ENCODE peak calls at places on chromosomes 13 and 19, in seven cellular contexts. One of them, this sample, is unnamed.

GRCh38 chr13:112586334-112586733 is 1.6 kb downstream of the TUBGCP3 start:
- DNase-seq in fibroblast of lung: no peak
- DNase-seq in CD8-positive, alpha-beta T cell: no peak
- DNase-seq in AG10803: no peak
- DNase-seq in omental fat pad: no peak
- DNase-seq in left lung: no peak
- DNase-seq in epithelial cell of esophagus: no peak
- DNase-seq in this sample: no peak

GRCh38 chr13:110307697-110308376 is 753 bp downstream of the COL4A2 start:
- DNase-seq in fibroblast of lung: peak; percentile 59
- DNase-seq in epithelial cell of esophagus: peak; percentile 44
- DNase-seq in CD8-positive, alpha-beta T cell: no peak
- DNase-seq in omental fat pad: no peak
- DNase-seq in AG10803: peak; percentile 56
- DNase-seq in left lung: peak; percentile 71
- DNase-seq in this sample: no peak

GRCh38 chr19:51007488-51007887 is 6.1 kb upstream of the KLK8 start:
- DNase-seq in AG10803: no peak
- DNase-seq in epithelial cell of esophagus: no peak
- DNase-seq in fibroblast of lung: no peak
- DNase-seq in omental fat pad: no peak
- DNase-seq in CD8-positive, alpha-beta T cell: no peak
- DNase-seq in left lung: no peak
- DNase-seq in this sample: no peak

GRCh38 chr13:65932013-65932412 is 1298.1 kb downstream of the PCDH9 start:
- DNase-seq in AG10803: no peak
- DNase-seq in fibroblast of lung: no peak
- DNase-seq in omental fat pad: no peak
- DNase-seq in left lung: no peak
- DNase-seq in CD8-positive, alpha-beta T cell: no peak
- DNase-seq in epithelial cell of esophagus: no peak
- DNase-seq in this sample: no peak

GRCh38 chr13:101520672-101521071 is 68.2 kb downstream of the ITGBL1 start:
- DNase-seq in omental fat pad: no peak
- DNase-seq in CD8-positive, alpha-beta T cell: peak; percentile 22
- DNase-seq in fibroblast of lung: peak; percentile 68
- DNase-seq in epithelial cell of esophagus: peak; percentile 58
- DNase-seq in left lung: no peak
- DNase-seq in AG10803: peak; percentile 87
- DNase-seq in this sample: no peak

GRCh38 chr13:50732712-50733111 is 110.8 kb downstream of the DLEU7 start:
- DNase-seq in AG10803: peak; percentile 86
- DNase-seq in left lung: no peak
- DNase-seq in omental fat pad: no peak
- DNase-seq in fibroblast of lung: peak; percentile 35
- DNase-seq in CD8-positive, alpha-beta T cell: no peak
- DNase-seq in epithelial cell of esophagus: peak; percentile 92
- DNase-seq in this sample: no peak

GRCh38 chr13:51453959-51454703 is 1.3 kb upstream of the INTS6 start:
- DNase-seq in fibroblast of lung: no peak
- DNase-seq in omental fat pad: no peak
- DNase-seq in CD8-positive, alpha-beta T cell: no peak
- DNase-seq in AG10803: peak; percentile 8
- DNase-seq in epithelial cell of esophagus: peak; percentile 30
- DNase-seq in left lung: no peak
- DNase-seq in this sample: no peak

GRCh38 chr13:29936051-29936813 is 85.8 kb upstream of the UBL3 start:
- DNase-seq in fibroblast of lung: no peak
- DNase-seq in epithelial cell of esophagus: no peak
- DNase-seq in omental fat pad: no peak
- DNase-seq in AG10803: no peak
- DNase-seq in left lung: no peak
- DNase-seq in CD8-positive, alpha-beta T cell: no peak
- DNase-seq in this sample: no peak

GRCh38 chr13:25541434-25542123 is 169.8 kb downstream of the ATP8A2 start:
- DNase-seq in AG10803: no peak
- DNase-seq in epithelial cell of esophagus: no peak
- DNase-seq in CD8-positive, alpha-beta T cell: no peak
- DNase-seq in omental fat pad: no peak
- DNase-seq in fibroblast of lung: no peak
- DNase-seq in left lung: no peak
- DNase-seq in this sample: no peak

GRCh38 chr13:112510002-112510780 is 77.8 kb downstream of the TUBGCP3 start:
- DNase-seq in fibroblast of lung: peak; percentile 76
- DNase-seq in omental fat pad: no peak
- DNase-seq in left lung: no peak
- DNase-seq in epithelial cell of esophagus: peak; percentile 68
- DNase-seq in AG10803: peak; percentile 78
- DNase-seq in CD8-positive, alpha-beta T cell: no peak
- DNase-seq in this sample: peak; percentile 40

DNA sequence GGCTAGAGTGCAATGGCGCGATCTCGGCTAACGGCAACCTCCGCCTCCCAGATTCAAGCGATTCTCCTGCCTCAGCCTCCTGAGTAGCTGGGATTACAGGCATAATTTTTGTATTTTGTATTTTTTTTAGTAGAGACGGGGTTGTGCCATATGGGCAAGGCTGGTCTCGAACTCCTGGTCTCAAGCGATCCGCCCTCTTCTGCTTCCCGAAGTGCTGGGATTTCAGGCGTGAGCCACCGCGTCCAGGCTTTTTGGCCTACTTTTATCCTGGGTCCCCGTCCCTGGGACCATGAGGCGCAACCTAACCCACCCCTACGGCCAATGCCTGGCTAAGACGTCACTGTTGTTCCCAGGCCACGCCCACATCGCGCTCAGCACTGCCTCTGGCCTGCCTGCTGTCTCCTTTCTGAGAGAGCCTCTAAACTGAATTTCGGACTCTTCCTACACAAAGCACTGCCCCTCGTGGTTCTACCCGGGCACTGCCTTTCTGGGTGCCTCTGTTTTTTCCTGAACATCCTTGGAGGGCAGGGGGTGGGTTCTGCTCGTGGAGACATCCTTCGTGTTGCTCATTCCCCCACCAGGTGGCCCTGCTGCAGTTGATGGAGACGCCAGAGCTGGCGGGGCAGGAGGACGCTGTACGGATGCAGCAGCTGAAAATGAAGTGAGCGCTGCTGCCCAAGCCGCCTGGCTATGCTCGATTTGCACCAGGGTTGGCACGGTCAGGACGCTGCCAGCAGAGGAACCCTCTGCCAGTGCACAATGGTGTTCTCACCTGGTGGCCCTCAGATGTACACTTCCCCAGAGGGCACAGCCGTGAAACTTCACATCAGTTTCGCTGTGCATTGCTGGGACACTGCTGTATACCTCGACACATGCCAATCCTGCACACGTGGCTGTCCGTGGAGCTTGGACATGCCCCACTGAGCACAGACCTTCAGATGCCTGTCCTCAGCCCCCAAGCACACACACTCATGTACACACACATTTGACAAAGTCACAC is 2.0 kb downstream of the REX1BD start:
- DNase-seq in omental fat pad: no peak
- DNase-seq in fibroblast of lung: peak; percentile 47
- DNase-seq in left lung: peak; percentile 10
- DNase-seq in CD8-positive, alpha-beta T cell: peak; percentile 57
- DNase-seq in AG10803: peak; percentile 18
- DNase-seq in epithelial cell of esophagus: peak; percentile 90
- DNase-seq in this sample: peak; percentile 73
- TF ChIP-seq CTCF in omental fat pad: no peak
- TF ChIP-seq CTCF in fibroblast of lung: peak; percentile 36
- TF ChIP-seq CTCF in left lung: no peak
- TF ChIP-seq CTCF in CD8-positive, alpha-beta T cell: no peak
- TF ChIP-seq CTCF in AG10803: peak; percentile 19
- TF ChIP-seq CTCF in epithelial cell of esophagus: peak; percentile 63
- TF ChIP-seq CTCF in this sample: peak; percentile 2

DNA sequence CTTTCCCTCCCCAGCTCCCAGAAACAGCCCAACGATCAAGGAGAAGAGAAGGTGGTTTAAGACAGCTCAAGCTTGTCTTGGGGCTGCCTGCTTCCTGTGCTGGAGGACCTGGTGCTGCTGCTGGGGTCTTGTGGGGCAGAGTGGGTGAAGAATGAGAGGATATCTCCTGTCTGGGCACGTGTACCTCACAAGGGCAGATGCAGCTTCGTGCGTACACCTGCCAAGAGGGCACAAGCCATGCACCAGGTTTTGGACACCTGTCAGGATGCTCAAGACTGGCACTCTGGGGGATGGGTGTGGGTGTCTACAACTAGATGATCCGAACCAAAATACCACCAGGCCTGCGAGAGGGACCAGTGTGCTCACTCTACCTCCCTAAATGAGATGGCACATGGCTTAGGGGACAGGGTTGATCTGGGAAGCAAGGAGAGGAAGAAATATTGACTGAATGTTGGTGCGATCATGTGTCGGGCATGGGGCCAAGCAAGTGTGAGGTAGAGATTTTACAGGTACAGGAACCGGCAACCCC is 2.2 kb downstream of the CBY2 start:
- DNase-seq in CD8-positive, alpha-beta T cell: no peak
- DNase-seq in epithelial cell of esophagus: no peak
- DNase-seq in left lung: no peak
- DNase-seq in AG10803: no peak
- DNase-seq in omental fat pad: no peak
- DNase-seq in fibroblast of lung: no peak
- DNase-seq in this sample: no peak
- TF ChIP-seq CTCF in CD8-positive, alpha-beta T cell: no peak
- TF ChIP-seq CTCF in epithelial cell of esophagus: no peak
- TF ChIP-seq CTCF in left lung: no peak
- TF ChIP-seq CTCF in AG10803: no peak
- TF ChIP-seq CTCF in omental fat pad: no peak
- TF ChIP-seq CTCF in fibroblast of lung: no peak
- TF ChIP-seq CTCF in this sample: no peak

GRCh38 chr13:20230913-20231838 is 943 bp downstream of the GJB6 start:
- DNase-seq in epithelial cell of esophagus: no peak
- DNase-seq in left lung: no peak
- DNase-seq in CD8-positive, alpha-beta T cell: no peak
- DNase-seq in fibroblast of lung: no peak
- DNase-seq in AG10803: no peak
- DNase-seq in omental fat pad: no peak
- DNase-seq in this sample: no peak

GRCh38 chr13:20232556-20233277 is 598 bp upstream of the GJB6 start:
- DNase-seq in CD8-positive, alpha-beta T cell: no peak
- DNase-seq in fibroblast of lung: no peak
- DNase-seq in epithelial cell of esophagus: no peak
- DNase-seq in omental fat pad: no peak
- DNase-seq in AG10803: no peak
- DNase-seq in left lung: no peak
- DNase-seq in this sample: no peak

GRCh38 chr13:20227288-20227687 is 4.8 kb downstream of the GJB6 start:
- DNase-seq in omental fat pad: no peak
- DNase-seq in CD8-positive, alpha-beta T cell: no peak
- DNase-seq in left lung: no peak
- DNase-seq in AG10803: no peak
- DNase-seq in epithelial cell of esophagus: no peak
- DNase-seq in fibroblast of lung: no peak
- DNase-seq in this sample: no peak

GRCh38 chr13:20227730-20228129 is 4.4 kb downstream of the GJB6 start:
- DNase-seq in CD8-positive, alpha-beta T cell: no peak
- DNase-seq in epithelial cell of esophagus: no peak
- DNase-seq in omental fat pad: no peak
- DNase-seq in fibroblast of lung: no peak
- DNase-seq in AG10803: no peak
- DNase-seq in left lung: no peak
- DNase-seq in this sample: no peak

GRCh38 chr13:20231839-20232555 is at the start of gene GJB6:
- DNase-seq in epithelial cell of esophagus: peak; percentile 52
- DNase-seq in CD8-positive, alpha-beta T cell: no peak
- DNase-seq in omental fat pad: no peak
- DNase-seq in AG10803: no peak
- DNase-seq in left lung: peak; percentile 82
- DNase-seq in fibroblast of lung: no peak
- DNase-seq in this sample: no peak
- TF ChIP-seq CTCF in epithelial cell of esophagus: no peak
- TF ChIP-seq CTCF in CD8-positive, alpha-beta T cell: no peak
- TF ChIP-seq CTCF in omental fat pad: no peak
- TF ChIP-seq CTCF in AG10803: no peak
- TF ChIP-seq CTCF in left lung: no peak
- TF ChIP-seq CTCF in fibroblast of lung: no peak
- TF ChIP-seq CTCF in this sample: no peak

DNA sequence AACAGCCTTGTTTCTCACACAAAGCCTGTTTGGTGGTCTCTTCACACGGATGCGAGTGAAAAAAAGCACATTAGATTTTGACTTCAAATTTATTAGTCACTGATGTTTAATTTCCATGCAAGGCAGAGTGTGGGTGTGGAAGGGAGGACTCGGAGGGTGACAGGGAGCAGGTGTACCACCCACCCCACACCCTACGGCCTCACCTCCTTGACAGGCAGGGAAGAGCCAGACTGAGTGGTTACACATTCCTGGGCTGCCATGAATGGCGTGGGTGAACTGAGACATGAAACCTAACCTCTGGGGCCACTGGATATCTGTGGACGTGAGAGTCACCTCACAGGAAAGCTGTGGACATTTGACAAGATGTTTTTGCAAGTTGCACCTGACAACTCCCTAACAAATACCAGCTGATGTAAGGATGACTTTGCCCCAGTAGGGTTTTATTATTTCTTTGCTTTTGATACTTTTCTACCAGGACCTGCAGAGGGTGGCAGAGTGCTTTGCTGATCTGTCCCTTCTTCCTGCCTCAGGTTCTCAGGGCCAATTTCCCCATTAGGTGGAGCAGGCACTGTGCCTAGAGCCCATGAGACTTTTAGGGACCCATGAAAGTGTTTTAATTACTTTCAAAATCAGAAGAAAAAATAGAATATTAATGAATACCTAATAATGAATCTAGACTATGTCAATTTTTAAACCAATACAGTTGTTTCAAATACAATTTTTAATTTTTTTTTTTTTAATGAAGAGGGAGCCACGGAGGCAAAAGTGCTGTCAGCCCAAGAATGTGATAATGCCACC is 58.2 kb upstream of the CYSLTR2 start:
- DNase-seq in left lung: no peak
- DNase-seq in AG10803: peak; percentile 47
- DNase-seq in omental fat pad: no peak
- DNase-seq in fibroblast of lung: peak; percentile 82
- DNase-seq in CD8-positive, alpha-beta T cell: peak; percentile 60
- DNase-seq in epithelial cell of esophagus: peak; percentile 81
- DNase-seq in this sample: no peak
- TF ChIP-seq CTCF in left lung: peak; percentile 46
- TF ChIP-seq CTCF in AG10803: peak; percentile 65
- TF ChIP-seq CTCF in omental fat pad: no peak
- TF ChIP-seq CTCF in fibroblast of lung: peak; percentile 76
- TF ChIP-seq CTCF in CD8-positive, alpha-beta T cell: peak; percentile 48
- TF ChIP-seq CTCF in epithelial cell of esophagus: peak; percentile 83
- TF ChIP-seq CTCF in this sample: peak; percentile 67

DNA sequence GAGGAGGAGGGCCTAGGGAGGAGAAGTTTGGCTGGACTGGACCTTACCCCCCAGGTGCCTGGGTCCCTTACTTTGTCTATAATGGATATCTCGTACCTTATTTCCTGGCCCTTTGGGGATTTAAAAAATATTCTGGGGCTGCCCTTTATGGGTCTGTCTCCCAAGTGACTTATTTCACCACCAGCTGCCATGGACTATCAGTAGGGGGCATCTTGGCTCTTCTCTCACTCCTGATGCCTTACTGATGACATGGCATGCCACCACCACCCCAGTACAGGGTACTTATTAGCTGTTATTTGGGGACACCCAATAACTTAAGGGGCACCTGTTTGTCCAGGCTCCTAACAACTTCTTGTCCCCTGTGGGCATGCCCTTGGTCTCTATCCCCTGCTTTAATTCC is 38.0 kb downstream of the NFIX start:
- DNase-seq in omental fat pad: no peak
- DNase-seq in CD8-positive, alpha-beta T cell: no peak
- DNase-seq in epithelial cell of esophagus: no peak
- DNase-seq in fibroblast of lung: no peak
- DNase-seq in AG10803: peak; percentile 50
- DNase-seq in left lung: no peak
- DNase-seq in this sample: no peak
- TF ChIP-seq CTCF in omental fat pad: no peak
- TF ChIP-seq CTCF in CD8-positive, alpha-beta T cell: no peak
- TF ChIP-seq CTCF in epithelial cell of esophagus: no peak
- TF ChIP-seq CTCF in fibroblast of lung: peak; percentile 24
- TF ChIP-seq CTCF in AG10803: peak; percentile 47
- TF ChIP-seq CTCF in left lung: no peak
- TF ChIP-seq CTCF in this sample: peak; percentile 37

This sample was measured in D721Med.